ENCODE peak calls at places on chromosomes 4 and X, in nine cellular contexts. J, R, X, W, Z, E, C, P and I are unnamed samples.

GRCh38 chrX:77014655-77015377 is 432.4 kb upstream of the FGF16 start:
- DNase-seq in J (no peak), R (no peak), X (no peak), W (no peak), Z (peak), E (no peak), C (no peak), P (no peak), I (no peak)

GRCh38 chrX:48957477-48957826 is at the start of gene OTUD5:
- DNase-seq in J (no peak), R (no peak), X (no peak), W (peak), Z (peak), E (peak), C (no peak), P (peak), I (no peak)

GRCh38 chrX:11143931-11144678 is 33.0 kb downstream of the HCCS start:
- DNase-seq in J (peak), R (peak), X (peak), W (peak), Z (peak), E (peak), C (peak), P (peak), I (peak)

GRCh38 chr4:8369426-8370105 is 71.0 kb downstream of the ACOX3 start:
- DNase-seq in J (no peak), R (no peak), X (no peak), W (no peak), Z (no peak), E (no peak), C (no peak), P (no peak), I (no peak)

GRCh38 chrX:45824471-45824870 is 623.8 kb upstream of the DIPK2B start:
- DNase-seq in J (peak), R (peak), X (peak), W (peak), Z (peak), E (no peak), C (no peak), P (peak), I (peak)

GRCh38 chr4:126955292-126956191 is 677.2 kb upstream of the INTU start:
- DNase-seq in J (no peak), R (no peak), X (no peak), W (no peak), Z (no peak), E (peak), C (no peak), P (no peak), I (no peak)

GRCh38 chr4:84327526-84327925 is 171.6 kb downstream of the NKX6-1 start:
- DNase-seq in J (no peak), R (no peak), X (no peak), W (no peak), Z (no peak), E (no peak), C (no peak), P (no peak), I (no peak)

GRCh38 chr4:103498161-103499070 is 221.4 kb downstream of the TACR3 start:
- DNase-seq in J (peak), R (peak), X (peak), W (peak), Z (no peak), E (peak), C (no peak), P (no peak), I (peak)

GRCh38 chrX:23465105-23465791 is 130.6 kb downstream of the PTCHD1 start:
- DNase-seq in J (no peak), R (no peak), X (no peak), W (no peak), Z (no peak), E (no peak), C (no peak), P (no peak), I (no peak)

GRCh38 chrX:15500497-15500966 is at the start of gene BMX:
- DNase-seq in J (peak), R (peak), X (no peak), W (no peak), Z (no peak), E (no peak), C (no peak), P (no peak), I (no peak)

GRCh38 chr4:7414736-7415510 is 19.8 kb downstream of the PSAPL1 start:
- DNase-seq in J (no peak), R (no peak), X (no peak), W (no peak), Z (no peak), E (no peak), C (no peak), P (no peak), I (no peak)

GRCh38 chr4:138659640-138660325 is 355.8 kb upstream of the NOCT start:
- DNase-seq in J (no peak), R (no peak), X (peak), W (no peak), Z (no peak), E (no peak), C (no peak), P (no peak), I (no peak)

GRCh38 chrX:120559799-120560198 is 963 bp downstream of the CUL4B start:
- DNase-seq in J (no peak), R (peak), X (no peak), W (no peak), Z (no peak), E (no peak), C (no peak), P (no peak), I (no peak)

GRCh38 chrX:18895157-18895952 is 88.6 kb downstream of the PHKA2 start:
- DNase-seq in J (peak), R (peak), X (no peak), W (peak), Z (no peak), E (no peak), C (no peak), P (no peak), I (no peak)

GRCh38 chr4:22512306-22512705 is 3.6 kb downstream of the ADGRA3 start:
- DNase-seq in J (peak), R (no peak), X (no peak), W (peak), Z (no peak), E (no peak), C (no peak), P (no peak), I (no peak)

GRCh38 chr4:22508376-22508775 is 7.5 kb downstream of the ADGRA3 start:
- DNase-seq in J (no peak), R (no peak), X (no peak), W (no peak), Z (no peak), E (no peak), C (no peak), P (no peak), I (no peak)

GRCh38 chr4:22514001-22514400 is 1.9 kb downstream of the ADGRA3 start:
- DNase-seq in J (peak), R (peak), X (peak), W (peak), Z (no peak), E (no peak), C (no peak), P (no peak), I (peak)

GRCh38 chr4:22514431-22514830 is 1.4 kb downstream of the ADGRA3 start:
- DNase-seq in J (peak), R (peak), X (peak), W (peak), Z (no peak), E (no peak), C (no peak), P (no peak), I (no peak)

DNA sequence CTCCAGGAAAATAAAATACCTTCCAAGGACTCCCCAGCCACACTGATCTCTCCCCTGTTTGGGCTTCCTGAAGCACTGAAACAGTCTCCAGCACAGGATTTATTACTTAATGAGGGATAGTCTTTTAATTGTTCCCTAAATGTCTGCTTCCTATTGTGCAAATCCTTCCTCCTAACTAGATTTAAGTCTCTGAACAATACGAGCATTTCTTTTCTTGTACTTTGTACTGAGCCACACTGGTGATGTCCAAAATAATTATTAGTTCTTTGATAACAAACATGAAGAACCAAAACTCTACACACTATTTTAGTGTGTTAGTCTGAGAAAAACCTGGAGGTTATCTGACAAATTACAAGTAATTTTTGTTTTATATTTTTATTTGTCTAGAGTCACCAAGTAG is 5.1 kb downstream of the ADGRA3 start:
- DNase-seq in J (no peak), R (no peak), X (no peak), W (no peak), Z (no peak), E (no peak), C (no peak), P (no peak), I (no peak)
- TF ChIP-seq CTCF in J (no peak), R (no peak), X (no peak), W (no peak), Z (no peak), E (no peak), C (no peak), P (no peak), I (no peak)

GRCh38 chr4:30714408-30715031 is 5.6 kb upstream of the PCDH7 start:
- DNase-seq in J (peak), R (peak), X (peak), W (peak), Z (peak), E (no peak), C (no peak), P (no peak), I (no peak)
- TF ChIP-seq CTCF in J (peak), R (peak), X (peak), W (peak), Z (peak), E (peak), C (peak), P (no peak), I (peak)

DNA sequence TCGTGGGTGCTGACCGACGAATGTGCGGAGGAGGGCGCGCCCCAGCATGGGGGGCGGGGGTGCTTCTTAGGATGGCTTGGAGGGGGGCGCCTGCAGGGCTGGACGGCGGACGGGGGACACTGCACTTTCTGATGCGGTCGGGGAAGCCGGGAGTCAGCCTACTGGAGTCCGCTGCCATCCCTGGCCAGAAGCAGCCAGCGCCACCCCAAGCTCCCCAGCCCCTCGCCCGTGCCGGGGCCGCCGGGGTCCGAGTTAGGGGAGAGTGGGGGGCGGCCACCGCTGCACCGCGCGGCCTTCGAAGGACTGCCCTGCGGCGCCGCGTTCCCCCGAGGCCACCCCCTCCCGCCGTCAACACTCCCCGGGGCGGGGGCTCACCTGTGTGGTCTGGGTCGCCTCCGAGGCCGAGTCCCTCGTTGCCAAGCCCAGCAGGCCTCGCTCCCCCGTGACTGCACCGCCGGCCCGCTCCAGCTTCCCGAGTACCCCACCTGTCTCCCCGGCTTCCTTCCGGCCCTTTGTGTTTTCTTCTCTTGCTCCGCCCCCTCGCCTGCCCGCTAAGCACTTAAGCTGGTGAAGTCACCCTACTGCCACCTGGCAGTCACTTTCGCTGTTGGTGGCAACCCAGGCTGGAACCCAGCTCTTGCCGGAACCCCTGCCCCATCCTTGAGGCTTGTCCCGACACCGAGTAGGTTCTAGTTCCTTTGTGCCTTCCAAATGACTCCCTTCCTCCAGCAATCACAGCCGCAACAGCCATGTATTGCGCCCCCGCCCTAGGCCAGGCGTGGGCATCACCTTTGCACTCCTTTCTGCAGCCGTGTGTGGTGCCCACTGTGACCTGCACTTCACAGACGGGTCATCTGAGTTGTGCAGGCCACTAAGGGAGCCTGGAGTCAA is at the start of gene OCIAD2:
- DNase-seq in J (no peak), R (peak), X (peak), W (peak), Z (peak), E (peak), C (peak), P (peak), I (no peak)
- TF ChIP-seq CTCF in J (no peak), R (no peak), X (no peak), W (no peak), Z (no peak), E (peak), C (peak), P (peak), I (peak)

GRCh38 chr4:42399393-42399792 is 2.1 kb downstream of the SHISA3 start:
- DNase-seq in J (no peak), R (no peak), X (no peak), W (no peak), Z (no peak), E (no peak), C (no peak), P (no peak), I (no peak)

GRCh38 chr4:42396361-42397255 is 680 bp upstream of the SHISA3 start:
- DNase-seq in J (no peak), R (no peak), X (no peak), W (peak), Z (no peak), E (no peak), C (no peak), P (no peak), I (no peak)

GRCh38 chr4:42397635-42398447 is 553 bp downstream of the SHISA3 start:
- DNase-seq in J (no peak), R (peak), X (peak), W (peak), Z (peak), E (peak), C (no peak), P (no peak), I (no peak)

GRCh38 chr4:42397256-42397634 is at the start of gene SHISA3:
- DNase-seq in J (peak), R (peak), X (no peak), W (peak), Z (peak), E (peak), C (no peak), P (no peak), I (no peak)

GRCh38 chr4:42398448-42399355 is 1.4 kb downstream of the SHISA3 start:
- DNase-seq in J (no peak), R (no peak), X (no peak), W (peak), Z (no peak), E (no peak), C (no peak), P (no peak), I (no peak)
- TF ChIP-seq CTCF in J (no peak), R (peak), X (no peak), W (no peak), Z (peak), E (no peak), C (no peak), P (no peak), I (peak)

GRCh38 chr4:73944061-73944875 is 37.6 kb downstream of the PF4 start:
- DNase-seq in J (peak), R (peak), X (no peak), W (peak), Z (peak), E (no peak), C (no peak), P (no peak), I (no peak)
- TF ChIP-seq CTCF in J (no peak), R (no peak), X (no peak), W (no peak), Z (no peak), E (no peak), C (no peak), P (no peak), I (peak)

GRCh38 chr4:15163284-15163645 is 161.0 kb downstream of the CPEB2 start:
- DNase-seq in J (no peak), R (no peak), X (peak), W (no peak), Z (no peak), E (no peak), C (no peak), P (no peak), I (no peak)

GRCh38 chr4:15162046-15162445 is 159.8 kb downstream of the CPEB2 start:
- DNase-seq in J (no peak), R (no peak), X (no peak), W (no peak), Z (no peak), E (no peak), C (no peak), P (no peak), I (no peak)

GRCh38 chr4:15164571-15164970 is 162.3 kb downstream of the CPEB2 start:
- DNase-seq in J (peak), R (no peak), X (no peak), W (peak), Z (no peak), E (no peak), C (no peak), P (no peak), I (no peak)

GRCh38 chr4:15161439-15161838 is 159.2 kb downstream of the CPEB2 start:
- DNase-seq in J (no peak), R (no peak), X (no peak), W (no peak), Z (no peak), E (no peak), C (no peak), P (no peak), I (no peak)

GRCh38 chr4:15162465-15163283 is 160.4 kb downstream of the CPEB2 start:
- DNase-seq in J (peak), R (peak), X (no peak), W (peak), Z (no peak), E (peak), C (no peak), P (no peak), I (no peak)
- TF ChIP-seq CTCF in J (peak), R (peak), X (peak), W (peak), Z (no peak), E (peak), C (peak), P (peak), I (peak)

GRCh38 chrX:150907474-150907873 is 9.0 kb upstream of the CD99L2 start:
- DNase-seq in J (no peak), R (no peak), X (no peak), W (no peak), Z (no peak), E (no peak), C (no peak), P (no peak), I (no peak)

GRCh38 chrX:150905293-150905692 is 6.8 kb upstream of the CD99L2 start:
- DNase-seq in J (no peak), R (no peak), X (no peak), W (no peak), Z (no peak), E (no peak), C (no peak), P (no peak), I (no peak)

GRCh38 chrX:150902434-150903109 is 4.1 kb upstream of the CD99L2 start:
- DNase-seq in J (no peak), R (no peak), X (no peak), W (no peak), Z (no peak), E (no peak), C (no peak), P (no peak), I (no peak)

GRCh38 chrX:150903110-150903508 is 4.6 kb upstream of the CD99L2 start:
- DNase-seq in J (no peak), R (no peak), X (no peak), W (no peak), Z (no peak), E (no peak), C (no peak), P (no peak), I (no peak)

DNA sequence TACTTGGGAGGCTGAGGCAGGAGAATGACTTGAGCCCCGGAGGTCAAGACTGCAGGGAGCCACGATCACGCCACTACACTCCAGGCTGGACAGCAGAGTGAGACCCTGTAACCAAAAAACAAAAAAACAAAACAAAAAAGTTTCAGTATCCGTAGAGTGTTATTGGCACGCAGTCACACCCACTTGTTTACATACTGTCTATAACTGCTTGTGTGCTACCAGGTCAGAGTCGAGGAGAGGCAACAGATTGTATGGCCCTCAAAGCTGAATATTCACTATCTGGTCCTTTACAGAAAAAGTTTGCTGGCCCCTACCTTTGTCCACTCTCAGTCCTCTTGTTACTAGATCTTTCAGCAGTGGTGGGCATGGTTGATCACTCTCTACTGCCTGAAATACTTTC is 8.2 kb upstream of the CD99L2 start:
- DNase-seq in J (no peak), R (no peak), X (no peak), W (no peak), Z (no peak), E (no peak), C (no peak), P (no peak), I (no peak)
- TF ChIP-seq CTCF in J (no peak), R (no peak), X (no peak), W (no peak), Z (no peak), E (no peak), C (no peak), P (no peak), I (no peak)

DNA sequence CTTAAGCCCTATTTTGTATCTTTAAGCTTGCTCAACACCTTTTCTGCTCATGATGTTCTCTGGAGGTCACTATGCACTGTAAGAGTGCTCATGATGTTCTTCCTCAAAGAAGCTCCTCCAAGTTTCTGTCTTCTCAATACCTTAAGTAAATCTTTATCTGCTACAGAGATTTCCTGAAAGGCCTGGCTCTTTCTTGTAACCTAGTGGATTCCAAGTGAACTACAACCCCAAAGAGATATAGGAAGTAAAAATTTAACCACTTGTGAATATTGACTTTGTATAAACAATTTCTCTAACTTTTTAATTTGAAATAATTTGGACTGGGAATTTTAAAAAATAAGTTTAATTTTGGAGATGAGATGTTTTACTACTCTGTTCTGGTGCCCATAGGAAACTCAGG is 39.3 kb upstream of the XK start:
- DNase-seq in J (no peak), R (no peak), X (no peak), W (no peak), Z (no peak), E (no peak), C (no peak), P (no peak), I (no peak)
- TF ChIP-seq CTCF in J (peak), R (no peak), X (no peak), W (no peak), Z (peak), E (no peak), C (peak), P (no peak), I (no peak)

DNA sequence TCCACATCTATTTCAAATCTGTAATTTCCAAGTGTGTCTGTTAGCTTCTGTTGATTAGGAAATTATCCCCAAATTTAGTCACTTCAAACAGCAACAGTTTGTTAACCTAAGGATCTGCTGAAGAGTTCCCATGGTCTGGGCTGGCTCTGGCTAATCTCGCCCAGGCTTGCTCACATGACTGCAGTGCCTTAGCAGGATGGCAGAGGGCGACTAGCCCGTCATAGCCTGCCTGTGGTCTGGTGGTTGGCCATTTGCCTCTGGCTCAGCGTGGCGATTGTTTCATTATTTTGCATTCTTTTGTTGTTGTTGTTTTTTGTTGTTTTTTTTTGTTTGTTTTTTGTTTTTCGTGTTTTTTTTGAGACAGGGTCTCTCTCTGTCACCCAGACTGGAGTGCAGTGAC is 264.0 kb downstream of the TRIML1 start:
- DNase-seq in J (peak), R (no peak), X (no peak), W (no peak), Z (no peak), E (no peak), C (no peak), P (no peak), I (no peak)
- TF ChIP-seq CTCF in J (no peak), R (no peak), X (no peak), W (no peak), Z (no peak), E (no peak), C (no peak), P (no peak), I (no peak)